ENCODE peak calls at places on chromosome 1, in six cellular contexts. R, Y, S, M, Q and J are unnamed samples.

GRCh38 chr1:26597629-26598039 is 68.1 kb downstream of the RPS6KA1 start:
- DNase-seq in Q (no peak), M (peak), Y (peak), R (no peak), S (peak), J (peak)

GRCh38 chr1:236222616-236223015 is 59.1 kb downstream of the ERO1B start:
- DNase-seq in R (no peak), Y (no peak), S (no peak), M (no peak), Q (peak), J (no peak)

GRCh38 chr1:118786454-118787155 is 201.5 kb downstream of the TBX15 start:
- DNase-seq in S (no peak), R (no peak), Q (no peak), Y (no peak), M (no peak), J (no peak)

GRCh38 chr1:2232916-2233438 is 4.9 kb downstream of the SKI start:
- DNase-seq in M (no peak), S (no peak), Y (no peak), R (no peak), Q (no peak), J (no peak)

GRCh38 chr1:92291372-92291999 is 7.3 kb downstream of the GLMN start:
- DNase-seq in Y (no peak), S (peak), M (peak), Q (peak), R (no peak), J (peak)

GRCh38 chr1:220983877-220984635 is 104.8 kb downstream of the HLX start:
- DNase-seq in M (peak), Y (peak), R (no peak), S (peak), Q (no peak), J (peak)

GRCh38 chr1:36134805-36135339 is 9.8 kb upstream of the COL8A2 start:
- DNase-seq in R (no peak), Y (peak), Q (peak), S (peak), M (peak), J (peak)

GRCh38 chr1:230073371-230074035 is 6.5 kb downstream of the GALNT2 start:
- DNase-seq in M (no peak), R (no peak), Q (no peak), S (no peak), Y (no peak), J (no peak)

GRCh38 chr1:198848649-198849048 is 209.8 kb downstream of the PTPRC start:
- DNase-seq in Y (no peak), Q (no peak), M (no peak), R (no peak), S (no peak), J (no peak)

GRCh38 chr1:214400136-214400535 is 119.2 kb downstream of the SMYD2 start:
- DNase-seq in R (no peak), Y (no peak), Q (no peak), S (no peak), M (no peak), J (no peak)

GRCh38 chr1:209883341-209883971 is 54.6 kb upstream of the SYT14 start:
- DNase-seq in Q (no peak), R (no peak), M (no peak), Y (no peak), S (peak), J (peak)

GRCh38 chr1:171441278-171441677 is 44.1 kb upstream of the PRRC2C start:
- DNase-seq in S (no peak), Y (no peak), M (no peak), Q (no peak), R (no peak), J (no peak)

GRCh38 chr1:79745928-79746327 is 739.4 kb upstream of the ADGRL4 start:
- DNase-seq in Y (peak), M (no peak), R (no peak), Q (no peak), S (no peak), J (no peak)